ENCODE peak calls at places on chromosomes 3 and 15, in five cellular contexts. I is HCT116, X is body of pancreas, S is foreskin fibroblast, C is epithelial cell of esophagus. M is an unnamed sample.

GRCh38 chr15:48868549-48868948 is 9.4 kb upstream of the EID1 start:
- DNase-seq in I (no peak), X (no peak), S (peak), C (peak), M (peak)

GRCh38 chr3:145450018-145450682 is 710.8 kb downstream of the PLOD2 start:
- DNase-seq in I (no peak), X (no peak), S (no peak), C (peak), M (no peak)

GRCh38 chr3:40620151-40620550 is 95.4 kb downstream of the ZNF621 start:
- DNase-seq in I (no peak), X (no peak), S (no peak), C (peak), M (no peak)

GRCh38 chr3:165256554-165256953 is 60.4 kb upstream of the SLITRK3 start:
- DNase-seq in I (no peak), X (no peak), S (no peak), C (no peak), M (no peak)

GRCh38 chr15:62110000-62110851 is 43.4 kb downstream of the C2CD4A start:
- DNase-seq in I (no peak), X (peak), S (peak), C (peak), M (no peak)

GRCh38 chr3:141449424-141449823 is 37.4 kb upstream of the RASA2 start:
- DNase-seq in I (no peak), X (no peak), S (no peak), C (no peak), M (no peak)

GRCh38 chr3:29695201-29695904 is 414.5 kb downstream of the RBMS3 start:
- DNase-seq in I (no peak), X (no peak), S (peak), C (peak), M (no peak)

GRCh38 chr3:12947504-12948369 is 106.4 kb upstream of the RPL32 start:
- DNase-seq in I (no peak), X (no peak), S (peak), C (peak), M (no peak)

GRCh38 chr3:73674280-73674679 is 49.5 kb upstream of the PDZRN3 start:
- DNase-seq in I (no peak), X (no peak), S (no peak), C (peak), M (no peak)

GRCh38 chr3:9679476-9680097 is 24.0 kb upstream of the CPNE9 start:
- DNase-seq in I (no peak), X (no peak), S (no peak), C (peak), M (no peak)

GRCh38 chr15:99059010-99059981 is 45.6 kb upstream of the SYNM start:
- DNase-seq in I (peak), X (peak), S (peak), C (peak), M (peak)

DNA sequence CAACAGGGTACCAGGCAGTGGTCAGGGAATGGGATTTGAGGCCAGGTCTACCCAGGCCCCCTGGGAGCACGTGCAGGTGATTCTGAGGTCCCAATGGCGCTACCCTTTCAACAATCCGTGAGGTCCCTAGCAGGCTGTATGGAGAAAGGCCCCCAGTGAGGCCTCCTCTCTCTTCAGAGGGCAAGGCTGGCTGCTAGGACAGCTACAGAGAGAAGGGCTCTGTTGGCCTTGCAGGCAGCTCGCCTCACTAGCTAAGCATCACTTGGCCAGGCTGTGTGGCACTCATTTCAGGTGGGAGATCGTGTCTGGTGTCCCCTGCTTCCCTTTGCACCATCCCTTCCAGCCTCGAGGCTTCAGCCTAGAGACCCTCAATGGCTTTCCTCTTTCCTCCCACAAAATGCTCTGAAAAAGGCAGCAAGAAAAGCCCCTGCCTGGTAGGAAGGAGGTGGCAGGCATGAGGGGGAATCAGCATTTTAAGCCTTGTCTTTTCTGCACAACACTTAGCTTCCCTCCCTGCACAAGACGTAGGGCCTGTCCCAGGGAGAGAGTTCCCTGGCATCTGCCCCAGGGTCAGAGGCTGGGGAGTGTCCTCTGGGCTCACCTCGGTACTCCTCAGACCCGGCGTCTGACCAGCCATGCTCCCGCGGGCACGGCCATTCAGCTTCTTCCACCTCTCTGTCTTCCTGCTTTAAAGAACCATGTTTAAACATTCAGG is 111.8 kb downstream of the ASB7 start:
- DNase-seq in I (no peak), X (no peak), S (no peak), C (no peak), M (no peak)
- TF ChIP-seq CTCF in I (no peak), X (no peak), S (no peak), C (no peak), M (no peak)

DNA sequence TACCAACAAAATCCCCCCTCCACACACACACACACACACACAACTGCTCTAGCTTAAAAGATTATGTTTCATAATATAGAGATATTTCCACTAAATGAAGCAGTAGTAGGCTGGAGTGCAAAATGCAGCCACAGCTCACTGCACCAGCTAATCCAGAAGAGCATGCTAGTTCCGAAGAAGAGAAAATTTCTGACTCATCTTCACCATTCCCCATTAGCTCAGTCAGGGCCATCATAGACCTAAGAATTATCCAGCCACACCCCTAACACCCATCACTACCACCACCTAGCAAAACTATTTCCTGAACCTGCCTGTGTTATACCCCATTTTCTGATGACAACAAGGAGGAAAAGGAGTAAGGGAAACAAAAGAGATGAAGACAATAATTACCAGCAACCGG is 67.1 kb upstream of the UBE2E2 start:
- DNase-seq in I (no peak), X (no peak), S (no peak), C (peak), M (no peak)
- H3K4me3 ChIP-seq in I (no peak), X (no peak), S (no peak), C (no peak), M (no peak)

GRCh38 chr3:27325419-27325818 is 43.8 kb downstream of the NEK10 start:
- DNase-seq in I (no peak), X (no peak), S (no peak), C (no peak), M (no peak)
- TF ChIP-seq CTCF in I (no peak), X (no peak), S (peak), C (peak), M (peak)

GRCh38 chr15:92831459-92832229 is 68.5 kb upstream of the CHD2 start:
- DNase-seq in I (peak), X (peak), S (peak), C (peak), M (peak)
- H3K4me3 ChIP-seq in I (no peak), X (no peak), S (peak), C (peak), M (no peak)

M was measured in HFF-Myc.